ENCODE peak calls at places on chromosomes 1 and 21, in six cellular contexts. D, T, Z, X, L and H are unnamed samples. For H3K4me1, the result is how much of the 10 kb centered on the place peaks cover.

GRCh38 chr1:166974647-166975345 is 544 bp downstream of the ILDR2 start:
- DNase-seq in Z (no peak), L (no peak), D (no peak), X (no peak), T (no peak), H (no peak)

GRCh38 chr1:79777481-79778219 is 771.1 kb upstream of the ADGRL4 start:
- DNase-seq in D (no peak), X (no peak), L (no peak), Z (no peak), T (no peak), H (no peak)

GRCh38 chr1:47231314-47232186 is 475 bp downstream of the TAL1 start:
- DNase-seq in L (peak), X (no peak), T (peak), Z (peak), D (no peak), H (peak)

GRCh38 chr1:212674872-212675271 is 24.8 kb downstream of the BATF3 start:
- DNase-seq in X (no peak), D (no peak), Z (no peak), L (no peak), T (no peak), H (no peak)

GRCh38 chr1:203381151-203381751 is 30.3 kb upstream of the FMOD start:
- DNase-seq in Z (no peak), L (no peak), X (no peak), D (no peak), T (no peak), H (no peak)

GRCh38 chr1:89363196-89363595 is 663 bp upstream of the GBP6 start:
- DNase-seq in T (no peak), Z (no peak), L (no peak), D (no peak), X (no peak), H (peak)

GRCh38 chr21:25385912-25386474 is 221.3 kb downstream of the MRPL39 start:
- DNase-seq in X (no peak), T (no peak), Z (peak), D (peak), L (peak), H (peak)

GRCh38 chr1:211613108-211613947 is 34.4 kb upstream of the SLC30A1 start:
- DNase-seq in L (peak), X (peak), D (peak), T (peak), Z (peak), H (peak)

GRCh38 chr1:204837440-204838084 is 33.1 kb upstream of the NFASC start:
- DNase-seq in L (peak), T (no peak), D (no peak), X (peak), Z (peak), H (peak)

GRCh38 chr1:182446033-182446669 is 3.8 kb upstream of the RGSL1 start:
- DNase-seq in Z (peak), D (no peak), T (no peak), L (peak), X (no peak), H (no peak)

GRCh38 chr1:77506771-77507170 is 175.7 kb downstream of the ZZZ3 start:
- DNase-seq in X (no peak), L (no peak), T (no peak), D (no peak), Z (no peak), H (no peak)

GRCh38 chr21:25925936-25926335 is 191.2 kb downstream of the GABPA start:
- DNase-seq in Z (peak), D (no peak), X (no peak), L (no peak), T (no peak), H (no peak)

GRCh38 chr1:189669846-189670245 is 807.8 kb downstream of the BRINP3 start:
- DNase-seq in Z (no peak), L (peak), D (no peak), T (no peak), X (no peak), H (peak)

GRCh38 chr1:99652881-99653281 is 7.0 kb downstream of the PALMD start:
- DNase-seq in D (no peak), T (no peak), X (no peak), L (no peak), Z (no peak), H (no peak)

GRCh38 chr1:7485086-7485780 is 285.9 kb upstream of the VAMP3 start:
- DNase-seq in L (no peak), Z (no peak), D (no peak), T (no peak), X (no peak), H (no peak)

GRCh38 chr1:94142022-94142421 is 21.1 kb upstream of the ABCA4 start:
- DNase-seq in L (no peak), T (no peak), D (no peak), X (no peak), Z (no peak), H (no peak)

GRCh38 chr1:155068599-155068998 is 5.1 kb downstream of the EFNA4 start:
- DNase-seq in D (no peak), Z (no peak), L (no peak), T (no peak), X (no peak), H (no peak)

GRCh38 chr1:67726224-67726623 is 41.2 kb downstream of the GADD45A start:
- DNase-seq in D (no peak), L (no peak), Z (no peak), X (no peak), T (no peak), H (peak)

GRCh38 chr1:226436855-226437491 is 29.1 kb upstream of the PARP1 start:
- DNase-seq in T (no peak), X (no peak), L (no peak), Z (no peak), D (no peak), H (no peak)

GRCh38 chr1:34787461-34788420 is 5.1 kb upstream of the GJA4 start:
- DNase-seq in Z (peak), L (no peak), T (no peak), D (no peak), X (no peak), H (no peak)

GRCh38 chr1:89262643-89263042 is 10.0 kb downstream of the GBP5 start:
- DNase-seq in Z (no peak), D (no peak), T (no peak), X (no peak), L (no peak), H (peak)

GRCh38 chr1:58979085-58979484 is 195.2 kb upstream of the JUN start:
- DNase-seq in X (no peak), Z (peak), L (no peak), D (no peak), T (no peak), H (no peak)

GRCh38 chr1:54299037-54299436 is 99.1 kb downstream of the MRPL37 start:
- DNase-seq in X (peak), Z (no peak), L (peak), D (peak), T (no peak), H (no peak)

GRCh38 chr1:21541330-21541729 is 32.1 kb downstream of the ALPL start:
- DNase-seq in X (no peak), Z (no peak), T (no peak), D (no peak), L (no peak), H (no peak)

GRCh38 chr1:232613752-232614381 is 16.1 kb downstream of the SIPA1L2 start:
- DNase-seq in T (no peak), D (no peak), X (no peak), L (no peak), Z (no peak), H (no peak)

GRCh38 chr1:98197356-98197755 is 276.5 kb upstream of the DPYD start:
- DNase-seq in Z (no peak), T (no peak), X (no peak), D (no peak), L (no peak), H (no peak)

GRCh38 chr1:39293375-39294070 is 89.0 kb downstream of the MACF1 start:
- DNase-seq in L (no peak), X (no peak), Z (no peak), D (no peak), T (no peak), H (peak)

GRCh38 chr1:205407970-205408369 is 13.9 kb downstream of the LEMD1 start:
- DNase-seq in T (no peak), D (no peak), Z (no peak), L (no peak), X (no peak), H (no peak)

GRCh38 chr1:11802616-11802972 is 3.2 kb downstream of the MTHFR start:
- DNase-seq in Z (peak), D (no peak), X (no peak), L (no peak), T (peak), H (no peak)

GRCh38 chr1:199821029-199821779 is 206.3 kb upstream of the NR5A2 start:
- DNase-seq in T (no peak), Z (no peak), X (no peak), D (no peak), L (no peak), H (no peak)

GRCh38 chr1:234409328-234409727 is 36.1 kb downstream of the COA6 start:
- DNase-seq in Z (no peak), X (no peak), D (no peak), L (peak), T (no peak), H (no peak)

GRCh38 chr1:218660678-218661053 is 315.5 kb downstream of the TGFB2 start:
- DNase-seq in T (no peak), L (peak), X (no peak), D (no peak), Z (no peak), H (no peak)

GRCh38 chr1:40313329-40313957 is 3.6 kb downstream of the COL9A2 start:
- DNase-seq in T (no peak), L (no peak), D (no peak), X (no peak), Z (peak), H (no peak)

GRCh38 chr21:15732996-15733329 is 3.2 kb downstream of the USP25 start:
- DNase-seq in D (no peak), T (no peak), X (no peak), Z (no peak), L (no peak), H (no peak)

GRCh38 chr1:171126504-171126903 is 35.8 kb downstream of the FMO3 start:
- DNase-seq in T (peak), L (no peak), X (peak), D (peak), Z (no peak), H (peak)

GRCh38 chr1:157515709-157516108 is 36.6 kb downstream of the FCRL5 start:
- DNase-seq in Z (no peak), X (no peak), T (no peak), D (no peak), L (no peak), H (no peak)

GRCh38 chr1:43804569-43804968 is 97.2 kb downstream of the ST3GAL3 start:
- DNase-seq in Z (no peak), D (no peak), L (no peak), T (no peak), X (no peak), H (no peak)

GRCh38 chr1:150546294-150546937 is 2.8 kb upstream of the ADAMTSL4 start:
- DNase-seq in L (no peak), T (no peak), D (no peak), Z (no peak), X (no peak), H (no peak)

GRCh38 chr1:58784758-58785423 is 1.0 kb upstream of the JUN start:
- DNase-seq in T (peak), X (peak), L (peak), Z (peak), D (peak), H (peak)

DNA sequence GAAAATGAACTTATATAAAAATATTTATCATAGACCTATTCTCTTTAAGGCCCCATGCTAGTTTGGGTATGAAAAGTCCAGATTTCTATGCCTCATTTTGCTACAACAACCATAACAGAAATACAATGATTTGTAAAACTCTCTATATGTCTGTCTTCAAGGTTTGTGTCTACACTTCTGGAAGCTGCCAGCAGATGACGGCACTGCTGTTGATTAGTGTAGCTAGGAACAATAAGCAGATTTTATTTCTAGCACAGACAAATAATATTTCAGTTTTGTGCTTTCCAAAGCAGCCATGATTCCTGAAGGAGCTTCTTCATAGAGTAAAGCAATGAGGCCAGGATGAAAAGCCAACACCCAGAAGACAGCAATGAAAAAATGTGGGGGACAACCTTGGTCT is 779.6 kb upstream of the ADGRL2 start:
- DNase-seq in Z (no peak), D (no peak), X (no peak), L (no peak), T (no peak), H (no peak)
- TF ChIP-seq CTCF in Z (no peak), D (no peak), X (peak), L (no peak), T (no peak), H (peak)

GRCh38 chr21:42061195-42061865 is 9.8 kb upstream of the UMODL1 start:
- DNase-seq in L (no peak), D (no peak), X (peak), T (peak), Z (peak), H (no peak)

GRCh38 chr21:42060166-42060565 is 11.0 kb upstream of the UMODL1 start:
- DNase-seq in X (no peak), T (no peak), L (no peak), D (no peak), Z (no peak), H (no peak)

GRCh38 chr21:42059141-42059540 is 12.0 kb upstream of the UMODL1 start:
- DNase-seq in Z (no peak), T (no peak), L (no peak), D (no peak), X (no peak), H (no peak)

GRCh38 chr21:42058631-42059111 is 12.4 kb upstream of the UMODL1 start:
- DNase-seq in T (no peak), D (no peak), Z (no peak), X (no peak), L (no peak), H (no peak)

GRCh38 chr21:42059721-42060120 is 11.4 kb upstream of the UMODL1 start:
- DNase-seq in L (no peak), T (no peak), X (no peak), Z (no peak), D (no peak), H (no peak)
- H3K4me1 ChIP-seq in L (under half), T (under half), X (under half), Z (under half), D (under half), H (under half)

GRCh38 chr1:68826861-68827260 is 330.0 kb upstream of the DEPDC1 start:
- DNase-seq in Z (no peak), X (no peak), D (no peak), T (no peak), L (no peak), H (no peak)
- TF ChIP-seq CTCF in Z (no peak), X (no peak), D (no peak), T (no peak), L (no peak), H (no peak)

GRCh38 chr21:38989745-38990423 is 184.2 kb downstream of the ETS2 start:
- DNase-seq in Z (peak), L (no peak), T (no peak), D (peak), X (no peak), H (peak)

GRCh38 chr21:38990424-38990794 is 184.7 kb downstream of the ETS2 start:
- DNase-seq in D (no peak), L (no peak), T (no peak), Z (no peak), X (no peak), H (no peak)

GRCh38 chr21:38987551-38988210 is 182.0 kb downstream of the ETS2 start:
- DNase-seq in T (no peak), D (no peak), Z (no peak), X (no peak), L (no peak), H (no peak)

GRCh38 chr21:38988211-38989096 is 182.7 kb downstream of the ETS2 start:
- DNase-seq in X (no peak), L (no peak), T (no peak), Z (no peak), D (peak), H (no peak)

GRCh38 chr21:38989097-38989744 is 183.5 kb downstream of the ETS2 start:
- DNase-seq in Z (no peak), T (no peak), D (no peak), L (no peak), X (no peak), H (no peak)
- H3K4me1 ChIP-seq in Z (under half), T (half or more), D (under half), L (under half), X (half or more), H (under half)

DNA sequence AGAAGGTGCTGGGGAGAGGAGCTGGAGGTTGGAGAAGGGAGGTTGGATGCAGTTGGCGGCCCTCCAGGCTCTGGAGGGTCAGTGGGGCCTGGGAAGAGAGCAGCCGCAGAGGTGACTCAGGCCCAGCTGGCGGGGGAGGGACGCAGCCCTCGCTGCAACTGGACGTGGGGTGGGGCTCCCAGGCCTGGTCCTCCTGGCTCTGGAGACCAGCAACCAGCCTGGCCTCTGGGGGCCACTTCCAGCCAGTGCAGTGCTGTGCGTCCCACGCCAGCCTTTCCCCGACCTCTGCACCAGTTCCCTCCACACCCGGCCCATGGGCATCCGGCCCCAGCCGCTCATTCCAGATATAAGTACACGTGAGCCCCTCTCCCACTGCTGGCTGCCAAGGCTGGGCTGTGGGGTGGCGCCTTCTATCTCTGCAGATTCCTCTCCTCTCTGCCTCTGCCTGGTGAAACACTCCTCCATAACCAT is 38.0 kb upstream of the COL18A1 start:
- DNase-seq in X (peak), T (peak), Z (peak), D (no peak), L (peak), H (no peak)
- TF ChIP-seq CTCF in X (no peak), T (no peak), Z (no peak), D (no peak), L (no peak), H (no peak)

DNA sequence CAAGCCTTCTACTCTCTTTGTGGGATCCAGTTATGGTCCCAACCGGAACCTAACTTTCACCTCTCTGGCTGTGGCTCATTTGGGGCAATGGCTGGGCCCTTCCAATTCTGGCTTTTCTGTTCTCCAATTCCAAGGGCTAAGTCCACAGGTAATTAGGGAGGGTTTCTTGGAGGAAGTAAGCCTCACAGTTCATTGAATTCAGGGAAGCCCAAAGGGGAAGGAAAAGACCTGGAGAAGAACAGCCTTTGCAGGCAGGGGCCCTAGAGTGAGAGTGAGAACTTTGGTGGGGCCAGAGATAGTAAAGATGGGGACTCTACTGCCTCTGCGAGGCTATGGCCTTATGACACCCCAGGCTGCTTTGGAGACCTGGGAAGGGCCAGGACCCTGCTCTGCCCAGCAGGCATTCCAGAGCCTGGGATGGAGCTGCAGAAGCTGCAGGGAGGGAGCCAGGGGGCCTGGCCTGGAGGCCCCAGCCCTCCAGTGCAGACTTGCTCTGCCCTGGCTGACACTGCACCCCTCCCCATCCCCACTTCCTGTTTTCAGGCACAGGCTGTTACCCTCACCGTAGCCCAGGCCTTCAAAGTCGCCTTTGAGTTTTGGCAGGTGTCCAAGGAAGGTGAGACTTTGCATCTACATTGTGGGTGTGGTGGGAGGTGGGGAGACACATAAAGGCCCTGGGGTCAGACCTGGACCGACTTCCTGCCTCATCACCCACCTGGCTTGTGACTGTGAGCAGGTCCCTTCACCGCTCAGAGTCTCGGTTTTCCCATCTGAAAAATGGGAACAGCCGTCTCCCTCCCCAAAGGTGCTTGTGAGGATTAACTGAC is 18.9 kb downstream of the LDLRAP1 start:
- DNase-seq in Z (peak), D (peak), L (no peak), T (no peak), X (no peak), H (no peak)
- H3K4me1 ChIP-seq in Z (under half), D (under half), L (under half), T (under half), X (half or more), H (under half)